ENCODE peak calls at places on chromosomes 13 and 19, in six cellular contexts. Y is neural progenitor cell, N is pancreas, B is cardiac fibroblast, S is astrocyte of the cerebellum, P is lower leg skin. C is an unnamed sample.

GRCh38 chr13:45446181-45446580 is 18.6 kb upstream of the COG3 start:
- DNase-seq in Y (no peak), N (no peak), B (peak), S (no peak), P (peak), C (peak)

GRCh38 chr13:112759053-112759452 is 69.2 kb downstream of the ATP11A start:
- DNase-seq in Y (no peak), N (no peak), B (no peak), S (no peak), P (no peak), C (no peak)

GRCh38 chr19:12364391-12365093 is 941 bp downstream of the ZNF442 start:
- DNase-seq in Y (peak), N (peak), B (peak), S (no peak), P (peak), C (no peak)

GRCh38 chr13:109569938-109570711 is 216.3 kb downstream of the IRS2 start:
- DNase-seq in Y (no peak), N (no peak), B (no peak), S (no peak), P (no peak), C (no peak)

GRCh38 chr19:5075603-5076002 is 106.7 kb downstream of the KDM4B start:
- DNase-seq in Y (no peak), N (no peak), B (no peak), S (no peak), P (no peak), C (no peak)

GRCh38 chr19:40716031-40716654 is 543 bp downstream of the COQ8B start:
- DNase-seq in Y (no peak), N (peak), B (no peak), S (no peak), P (no peak), C (no peak)

GRCh38 chr13:27053902-27054595 is 117.6 kb downstream of the USP12 start:
- DNase-seq in Y (no peak), N (no peak), B (peak), S (peak), P (no peak), C (peak)

GRCh38 chr13:73741111-73741510 is 393.1 kb downstream of the KLF12 start:
- DNase-seq in Y (no peak), N (no peak), B (peak), S (no peak), P (no peak), C (no peak)

GRCh38 chr19:42121666-42122069 is 10.6 kb downstream of the POU2F2 start:
- DNase-seq in Y (no peak), N (no peak), B (peak), S (no peak), P (peak), C (no peak)

GRCh38 chr19:16895467-16896097 is 6.8 kb downstream of the F2RL3 start:
- DNase-seq in Y (peak), N (no peak), B (peak), S (no peak), P (no peak), C (no peak)

GRCh38 chr13:68081051-68081450 is 850.9 kb upstream of the PCDH9 start:
- DNase-seq in Y (no peak), N (no peak), B (no peak), S (no peak), P (no peak), C (no peak)

GRCh38 chr13:77448689-77449088 is 86.8 kb upstream of the SCEL start:
- DNase-seq in Y (no peak), N (no peak), B (no peak), S (no peak), P (no peak), C (no peak)

GRCh38 chr13:105291987-105292386 is 1243.5 kb downstream of the EFNB2 start:
- DNase-seq in Y (no peak), N (no peak), B (no peak), S (no peak), P (no peak), C (no peak)

GRCh38 chr13:51577690-51578089 is 6.6 kb upstream of the WDFY2 start:
- DNase-seq in Y (no peak), N (no peak), B (no peak), S (no peak), P (no peak), C (no peak)

DNA sequence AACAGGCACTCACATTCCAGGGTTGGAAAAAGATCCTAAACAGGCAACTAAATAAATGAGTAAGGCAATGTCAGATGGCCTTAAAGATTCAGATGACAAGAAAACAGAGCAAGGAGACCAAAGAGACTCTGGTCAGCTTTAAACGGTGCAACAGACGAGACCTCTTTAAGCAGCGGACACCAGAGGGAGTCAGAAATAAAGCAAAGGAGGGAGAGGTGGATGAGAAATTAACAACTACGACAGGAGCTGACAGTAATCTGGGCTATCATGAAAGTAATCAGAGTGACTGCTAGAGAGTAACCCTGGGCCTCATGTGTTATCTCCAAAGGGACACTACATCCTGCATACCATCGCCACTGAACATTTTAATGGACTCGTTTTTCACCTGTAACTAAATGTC is 1.1 kb downstream of the ZNF550 start:
- DNase-seq in Y (no peak), N (no peak), B (peak), S (no peak), P (no peak), C (peak)
- TF ChIP-seq CTCF in Y (no peak), N (no peak), B (peak), S (peak), P (no peak), C (peak)

GRCh38 chr19:10418281-10419199 is 1.8 kb upstream of the PDE4A start:
- DNase-seq in Y (peak), N (no peak), B (no peak), S (no peak), P (peak), C (no peak)
- H3K4me3 ChIP-seq in Y (peak), N (no peak), B (no peak), S (no peak), P (no peak), C (peak)

DNA sequence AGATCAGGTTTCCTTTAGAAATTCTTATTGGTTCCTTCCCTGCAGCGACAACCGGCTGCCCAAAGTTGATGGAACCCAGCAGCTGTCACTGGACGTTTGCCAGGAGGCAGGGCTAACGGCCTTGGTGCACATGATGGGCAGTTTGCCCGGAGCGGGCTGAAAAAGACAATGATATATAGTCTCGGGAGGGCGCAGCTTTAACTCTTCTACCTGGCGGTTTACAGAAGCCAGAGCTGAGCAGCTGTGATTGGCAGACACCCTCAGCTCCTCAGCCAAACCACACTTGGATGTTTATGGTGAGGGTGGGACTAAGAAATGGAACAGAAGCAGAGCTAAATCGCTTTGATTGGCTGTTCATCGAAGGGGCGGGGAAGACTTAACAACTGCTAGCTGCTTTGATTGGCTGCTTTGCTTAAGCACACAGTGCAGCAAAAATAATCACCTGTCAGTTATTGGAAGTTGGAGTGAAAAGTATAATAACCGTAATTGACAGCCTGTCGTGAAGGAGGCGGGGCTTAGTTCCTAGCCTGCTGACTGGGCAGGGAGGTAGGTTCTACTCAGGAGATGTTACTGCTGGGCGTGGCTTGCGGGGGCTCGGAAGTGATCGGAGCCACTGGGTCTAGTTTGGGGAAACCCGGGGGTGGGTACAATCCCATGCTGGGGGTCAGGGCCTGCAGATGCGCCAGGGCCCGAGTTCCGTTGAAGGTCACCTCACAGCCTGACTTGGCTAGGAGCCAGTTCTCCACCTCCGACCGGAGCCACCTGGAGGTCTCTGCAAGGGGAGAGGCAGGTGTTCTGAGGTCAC is 7.5 kb downstream of the EMP3 start:
- DNase-seq in Y (peak), N (peak), B (peak), S (peak), P (peak), C (peak)
- TF ChIP-seq CTCF in Y (no peak), N (no peak), B (no peak), S (no peak), P (no peak), C (no peak)

GRCh38 chr13:43653980-43654379 is 132.8 kb downstream of the ENOX1 start:
- DNase-seq in Y (no peak), N (no peak), B (no peak), S (no peak), P (no peak), C (no peak)

GRCh38 chr13:43657485-43657884 is 129.3 kb downstream of the ENOX1 start:
- DNase-seq in Y (no peak), N (no peak), B (no peak), S (no peak), P (no peak), C (no peak)

GRCh38 chr13:43648733-43649132 is 138.0 kb downstream of the ENOX1 start:
- DNase-seq in Y (no peak), N (no peak), B (peak), S (no peak), P (no peak), C (no peak)

DNA sequence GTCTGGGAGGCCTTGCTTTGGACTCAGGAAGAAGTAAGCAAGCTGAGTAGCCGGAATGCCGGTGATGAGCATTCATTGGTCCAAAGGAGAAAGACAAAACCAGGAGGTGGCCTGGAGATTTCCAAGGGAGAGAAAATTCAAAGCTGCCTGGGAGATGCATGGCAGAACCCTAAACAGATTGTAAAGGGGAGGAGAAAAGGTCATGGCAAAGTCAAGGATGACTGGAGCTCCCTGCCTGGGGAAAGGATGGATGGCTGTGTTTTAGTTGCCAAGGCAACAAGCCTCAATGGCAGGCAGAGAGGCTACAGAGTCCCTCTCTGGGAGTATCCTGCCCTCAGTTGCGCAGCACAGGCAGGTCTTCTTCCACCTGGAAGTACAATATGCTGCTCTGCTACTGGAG is 134.0 kb downstream of the ENOX1 start:
- DNase-seq in Y (no peak), N (no peak), B (no peak), S (no peak), P (no peak), C (no peak)
- H3K4me3 ChIP-seq in Y (no peak), N (no peak), B (no peak), S (no peak), P (no peak), C (no peak)

GRCh38 chr19:14318873-14319272 is 62.4 kb upstream of the ADGRE5 start:
- DNase-seq in Y (peak), N (no peak), B (no peak), S (no peak), P (no peak), C (no peak)
- TF ChIP-seq CTCF in Y (peak), N (no peak), B (peak), S (peak), P (no peak), C (peak)

DNA sequence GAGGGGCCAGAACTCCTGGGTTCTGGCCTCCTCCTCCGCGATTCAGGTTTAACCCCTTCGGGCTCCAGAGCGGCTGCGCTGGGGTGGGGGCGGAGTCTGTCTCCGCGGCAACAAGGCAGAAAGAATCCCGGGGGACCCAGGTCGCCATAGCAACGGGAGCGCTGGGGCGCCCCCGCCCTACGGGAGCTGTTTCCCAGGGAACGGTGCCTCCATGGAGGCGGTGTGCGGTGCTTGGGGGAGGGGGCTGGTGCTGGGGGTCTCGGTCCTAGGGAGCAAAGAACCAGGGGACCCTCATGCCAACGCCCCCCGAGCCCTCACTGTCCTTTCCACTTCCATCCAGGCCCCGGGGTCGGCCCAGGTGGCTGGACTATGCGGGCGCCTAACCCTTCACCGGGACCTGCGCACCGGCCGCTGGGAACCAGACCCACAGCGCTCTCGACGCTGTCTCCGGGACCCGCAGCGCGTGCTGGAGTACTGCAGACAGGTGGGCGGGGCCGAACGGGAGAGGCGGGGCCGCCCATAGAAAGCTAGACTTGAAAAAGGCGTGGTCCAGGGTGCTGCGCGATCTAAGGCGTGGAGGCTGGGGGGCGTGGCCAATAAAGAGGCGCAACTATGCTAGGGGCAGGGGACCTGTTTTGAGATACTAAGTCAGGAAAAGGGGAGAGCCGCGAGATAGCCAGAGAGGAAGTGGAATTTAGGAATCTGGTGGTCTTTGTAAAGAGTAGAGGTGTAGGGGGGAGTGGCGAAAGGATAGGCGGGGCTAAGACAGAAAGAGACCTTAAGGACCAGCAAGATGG is 1.2 kb downstream of the APLP1 start:
- DNase-seq in Y (peak), N (peak), B (peak), S (peak), P (no peak), C (no peak)
- H3K4me3 ChIP-seq in Y (peak), N (peak), B (no peak), S (peak), P (no peak), C (no peak)